ENCODE peak calls at places on chromosomes 4 and X, in nine cellular contexts. J is upper lobe of left lung, B is transverse colon, W is brain microvascular endothelial cell, E is left ventricle myocardium inferior, O is fibroblast of mammary gland, V is suprapubic skin, X is AG04450, Q is sigmoid colon. M is an unnamed sample.

GRCh38 chrX:40083120-40083978 is 14.4 kb downstream of the BCOR start:
- DNase-seq in J (peak), B (no peak), W (no peak), E (peak), O (no peak), V (no peak), X (no peak), Q (no peak), M (no peak)

GRCh38 chrX:23246001-23246400 is 88.6 kb upstream of the PTCHD1 start:
- DNase-seq in J (no peak), B (no peak), W (peak), E (no peak), O (no peak), V (no peak), X (no peak), Q (no peak), M (no peak)

GRCh38 chr4:134762053-134762452 is 560.5 kb upstream of the PABPC4L start:
- DNase-seq in J (no peak), B (no peak), W (no peak), E (no peak), O (no peak), V (no peak), X (no peak), Q (no peak), M (no peak)

GRCh38 chr4:124386648-124387047 is 325.9 kb downstream of the ANKRD50 start:
- DNase-seq in J (no peak), B (no peak), W (no peak), E (no peak), O (no peak), V (no peak), X (no peak), Q (no peak), M (no peak)

GRCh38 chr4:2059034-2059725 is at the start of gene NAT8L:
- DNase-seq in J (peak), B (no peak), W (no peak), E (peak), O (no peak), V (no peak), X (no peak), Q (no peak), M (no peak)

GRCh38 chr4:3517731-3518510 is 14.3 kb downstream of the LRPAP1 start:
- DNase-seq in J (peak), B (no peak), W (no peak), E (peak), O (no peak), V (peak), X (no peak), Q (peak), M (no peak)

GRCh38 chrX:44144491-44144890 is 171.3 kb upstream of the NDP start:
- DNase-seq in J (no peak), B (no peak), W (no peak), E (no peak), O (no peak), V (no peak), X (no peak), Q (no peak), M (no peak)

GRCh38 chr4:120750152-120750525 is 172.4 kb downstream of the PRDM5 start:
- DNase-seq in J (no peak), B (no peak), W (no peak), E (no peak), O (no peak), V (no peak), X (no peak), Q (no peak), M (no peak)

GRCh38 chr4:94757192-94758140 is at the start of gene BMPR1B:
- DNase-seq in J (peak), B (no peak), W (peak), E (no peak), O (peak), V (no peak), X (peak), Q (no peak), M (peak)

DNA sequence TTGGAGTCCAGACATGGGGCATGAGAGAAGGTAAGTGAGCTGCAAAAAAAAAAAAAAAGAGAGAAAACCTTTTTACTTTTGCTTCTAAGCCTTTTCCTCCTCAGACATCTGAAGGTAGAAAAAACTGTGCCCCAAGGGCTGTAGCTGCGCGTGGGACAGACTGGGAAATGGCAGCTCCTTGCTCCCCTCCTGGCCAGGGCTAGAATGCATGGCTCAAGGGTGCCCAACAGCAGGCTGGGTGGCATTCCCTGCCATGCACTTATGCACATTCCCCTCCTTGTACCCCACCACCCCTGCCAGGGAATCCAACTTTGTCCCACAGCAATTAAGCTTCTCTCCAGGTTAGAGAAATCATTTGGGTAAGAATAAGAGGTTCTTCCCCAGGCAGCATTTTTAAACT is 421.2 kb downstream of the TRAM1L1 start:
- DNase-seq in J (no peak), B (no peak), W (no peak), E (no peak), O (no peak), V (no peak), X (no peak), Q (no peak), M (no peak)
- TF ChIP-seq CTCF in J (no peak), B (no peak), W (no peak), E (no peak), O (no peak), V (no peak), X (no peak), Q (no peak), M (no peak)

GRCh38 chr4:71251266-71251665 is 87.6 kb upstream of the SLC4A4 start:
- DNase-seq in J (no peak), B (no peak), W (no peak), E (no peak), O (no peak), V (no peak), X (no peak), Q (no peak), M (no peak)
- H3K4me3 ChIP-seq in J (no peak), B (no peak), W (no peak), E (no peak), O (no peak), V (no peak), X (no peak), Q (no peak), M (no peak)

GRCh38 chr4:29081230-29081955 is 1638.8 kb upstream of the PCDH7 start:
- DNase-seq in J (no peak), B (no peak), W (no peak), E (no peak), O (peak), V (no peak), X (no peak), Q (no peak), M (no peak)
- TF ChIP-seq CTCF in J (no peak), B (no peak), W (peak), E (peak), O (peak), V (no peak), X (peak), Q (no peak), M (peak)

GRCh38 chr4:73221734-73222133 is 36.9 kb downstream of the ANKRD17 start:
- DNase-seq in J (no peak), B (no peak), W (no peak), E (no peak), O (no peak), V (no peak), X (no peak), Q (no peak), M (no peak)
- H3K4me3 ChIP-seq in J (peak), B (no peak), W (peak), E (peak), O (peak), V (peak), X (peak), Q (no peak), M (peak)

GRCh38 chr4:1009647-1010521 is 1.5 kb upstream of the FGFRL1 start:
- DNase-seq in J (peak), B (peak), W (peak), E (peak), O (peak), V (no peak), X (no peak), Q (peak), M (no peak)
- TF ChIP-seq CTCF in J (peak), B (no peak), W (peak), E (no peak), O (no peak), V (no peak), X (no peak), Q (peak), M (peak)

DNA sequence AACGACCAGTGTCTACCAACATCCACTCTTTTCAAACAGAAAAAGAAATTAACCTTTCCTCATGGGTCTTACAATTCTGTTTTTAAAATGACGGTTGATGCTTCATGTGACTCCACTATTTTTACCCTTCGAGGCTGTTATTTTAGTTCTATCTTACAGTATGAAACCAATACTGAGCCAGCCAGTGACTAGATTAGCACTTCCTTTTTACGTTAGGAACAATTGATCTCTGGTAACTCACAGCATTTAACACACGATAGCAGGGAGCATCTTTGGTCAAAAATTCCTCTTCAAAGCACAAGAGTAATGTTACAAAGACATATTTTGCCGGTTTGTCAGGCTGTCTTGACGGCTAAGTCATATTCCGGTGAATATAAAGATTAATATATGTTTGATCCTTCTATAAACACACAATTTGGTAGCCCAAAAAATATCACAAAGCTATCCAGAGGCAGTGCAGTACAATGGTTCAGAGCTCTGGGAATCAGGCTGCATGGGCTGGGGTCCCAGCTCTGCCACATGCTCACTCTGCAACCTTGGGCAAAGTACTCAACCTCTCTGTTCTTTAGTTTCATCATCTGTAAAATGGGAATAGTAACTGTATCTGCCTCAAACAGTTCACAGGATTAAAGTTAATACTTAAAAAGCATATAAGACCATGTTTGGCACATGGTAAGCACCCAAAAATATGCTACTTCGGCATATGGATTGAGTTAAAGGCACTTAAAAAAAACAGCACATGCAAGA is 62.9 kb upstream of the TXK start:
- DNase-seq in J (no peak), B (no peak), W (no peak), E (no peak), O (no peak), V (no peak), X (no peak), Q (no peak), M (no peak)
- H3K4me3 ChIP-seq in J (no peak), B (no peak), W (no peak), E (no peak), O (no peak), V (no peak), X (no peak), Q (no peak), M (no peak)

DNA sequence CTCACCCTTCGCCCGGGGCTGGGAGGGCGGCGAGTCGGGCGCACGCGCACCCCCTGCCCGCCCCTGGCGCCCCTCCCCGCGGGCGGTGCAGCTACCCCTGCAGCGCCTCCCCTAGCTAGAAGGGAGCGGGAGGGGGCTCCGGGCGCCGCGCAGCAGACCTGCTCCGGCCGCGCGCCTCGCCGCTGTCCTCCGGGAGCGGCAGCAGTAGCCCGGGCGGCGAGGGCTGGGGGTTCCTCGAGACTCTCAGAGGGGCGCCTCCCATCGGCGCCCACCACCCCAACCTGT is at the start of gene NPNT:
- DNase-seq in J (peak), B (peak), W (no peak), E (no peak), O (no peak), V (no peak), X (no peak), Q (no peak), M (no peak)
- TF ChIP-seq CTCF in J (no peak), B (no peak), W (no peak), E (no peak), O (no peak), V (no peak), X (no peak), Q (no peak), M (no peak)

DNA sequence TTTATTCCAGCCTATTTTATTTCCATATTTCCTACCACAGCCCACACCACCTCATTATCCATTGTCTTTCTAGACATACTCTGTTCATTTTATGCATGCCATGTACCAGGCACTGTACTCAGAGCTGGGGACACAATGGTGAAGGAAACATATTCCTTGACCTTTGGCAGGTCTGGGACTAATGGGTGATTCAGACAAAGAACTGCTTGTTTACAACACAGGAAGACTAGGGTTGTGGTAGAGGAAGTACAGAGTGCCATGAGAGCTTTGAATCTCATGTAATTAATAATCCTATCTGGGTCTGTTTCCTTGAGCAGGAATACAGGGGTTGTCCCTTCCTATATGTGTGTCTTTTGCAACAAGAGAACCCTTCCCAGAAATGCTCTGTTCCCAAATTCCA is 75.1 kb upstream of the NUDT10 start:
- DNase-seq in J (no peak), B (no peak), W (no peak), E (no peak), O (no peak), V (no peak), X (no peak), Q (no peak), M (no peak)
- H3K4me3 ChIP-seq in J (no peak), B (no peak), W (no peak), E (no peak), O (no peak), V (no peak), X (no peak), Q (no peak), M (no peak)

DNA sequence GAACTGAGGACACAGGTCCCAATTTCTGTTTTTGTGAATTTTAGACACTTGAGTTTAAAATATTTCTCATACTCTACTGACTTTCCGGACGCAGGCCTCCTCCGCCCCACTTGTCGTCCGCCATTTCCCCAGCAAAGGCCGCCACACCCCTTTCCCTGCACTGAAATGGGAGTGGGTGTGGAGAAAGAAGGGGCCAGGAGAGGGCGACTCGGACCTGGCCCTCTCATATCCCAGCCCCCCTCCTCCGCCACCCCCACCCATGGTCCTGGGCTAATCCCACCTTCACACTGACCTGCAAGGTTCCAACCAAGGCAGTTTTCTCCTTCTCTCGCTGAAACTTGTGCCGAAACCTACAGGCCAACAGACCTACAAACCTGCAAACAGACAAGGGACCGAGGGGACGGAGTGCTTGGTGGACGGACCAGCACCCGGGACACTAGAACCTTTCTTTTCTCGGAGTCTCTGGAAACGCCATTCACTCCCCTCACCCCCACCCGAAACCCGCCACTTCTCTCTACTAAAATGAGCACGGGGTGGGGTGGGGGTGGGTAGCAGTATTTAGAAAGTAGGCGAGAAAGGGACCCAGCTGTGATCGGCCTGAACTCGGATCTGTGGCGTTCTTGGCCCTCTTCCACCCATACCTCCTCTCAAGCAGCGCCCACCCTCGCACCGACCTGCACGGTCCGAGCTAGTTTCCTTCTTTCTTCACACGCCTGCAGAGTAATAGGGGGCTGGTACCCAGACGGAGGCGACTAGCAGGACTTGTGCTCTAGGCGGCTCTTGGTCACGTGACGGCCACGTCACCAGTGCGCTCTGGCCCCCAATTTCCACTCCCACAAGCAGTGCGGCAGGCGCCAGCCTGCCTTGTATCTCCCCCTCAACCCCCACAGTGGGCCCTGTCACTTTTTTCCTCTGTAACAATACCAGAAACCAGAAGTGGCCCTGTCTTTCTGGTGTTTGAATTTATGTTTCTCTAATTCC is at the start of gene ARMCX6:
- DNase-seq in J (peak), B (peak), W (peak), E (peak), O (peak), V (peak), X (no peak), Q (peak), M (peak)
- TF ChIP-seq CTCF in J (peak), B (peak), W (peak), E (peak), O (peak), V (no peak), X (peak), Q (no peak), M (peak)

DNA sequence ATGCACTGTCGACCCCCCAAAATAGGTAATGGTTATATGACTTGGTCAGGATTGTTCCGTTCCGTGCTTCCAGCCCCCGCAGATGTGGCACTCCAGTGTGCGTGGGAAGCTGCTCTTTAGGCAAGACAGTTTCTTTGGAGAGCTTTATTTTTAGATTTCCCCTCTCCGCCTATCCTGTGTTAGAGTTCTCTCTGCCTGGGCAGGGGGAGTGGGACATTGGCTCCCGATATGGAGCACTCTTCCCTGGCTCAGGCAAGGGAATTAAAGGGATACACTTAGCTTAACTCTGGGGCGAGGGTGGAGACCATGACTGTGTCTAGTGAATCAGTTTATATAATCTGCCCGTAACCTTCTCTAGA is 36.0 kb downstream of the DLG3 start:
- DNase-seq in J (no peak), B (no peak), W (peak), E (peak), O (peak), V (no peak), X (no peak), Q (no peak), M (no peak)
- H3K4me3 ChIP-seq in J (no peak), B (no peak), W (peak), E (peak), O (no peak), V (no peak), X (no peak), Q (peak), M (no peak)

M was measured in LNCaP clone FGC.